ENCODE peak calls at places on chromosomes 11 and 22, in seven cellular contexts. N, G, X, A, D, C and Y are unnamed samples.

GRCh38 chr11:64122411-64123101 is 43.4 kb downstream of the MACROD1 start:
- DNase-seq in N (no peak), G (no peak), X (no peak), A (no peak), D (no peak), C (no peak), Y (no peak)

GRCh38 chr11:35234836-35235235 is 95.9 kb downstream of the CD44 start:
- DNase-seq in N (no peak), G (no peak), X (no peak), A (no peak), D (no peak), C (no peak), Y (no peak)

GRCh38 chr11:45250035-45250693 is 36.0 kb downstream of the SYT13 start:
- DNase-seq in N (no peak), G (no peak), X (peak), A (no peak), D (no peak), C (no peak), Y (peak)

GRCh38 chr11:92035488-92035887 is 189.1 kb upstream of the FAT3 start:
- DNase-seq in N (no peak), G (no peak), X (no peak), A (no peak), D (no peak), C (no peak), Y (no peak)

GRCh38 chr11:93000511-93001476 is 31.3 kb downstream of the MTNR1B start:
- DNase-seq in N (peak), G (peak), X (no peak), A (peak), D (peak), C (no peak), Y (no peak)

GRCh38 chr11:88337342-88338222 is at the start of gene CTSC:
- DNase-seq in N (peak), G (peak), X (no peak), A (peak), D (peak), C (peak), Y (peak)

GRCh38 chr11:10930961-10931760 is 73.3 kb upstream of the ZBED5 start:
- DNase-seq in N (peak), G (no peak), X (no peak), A (peak), D (no peak), C (peak), Y (no peak)

GRCh38 chr11:134372961-134373360 is 39.1 kb downstream of the B3GAT1 start:
- DNase-seq in N (no peak), G (no peak), X (no peak), A (no peak), D (no peak), C (no peak), Y (peak)

GRCh38 chr11:72562431-72562830 is 111.8 kb downstream of the PDE2A start:
- DNase-seq in N (no peak), G (no peak), X (no peak), A (no peak), D (no peak), C (no peak), Y (no peak)

GRCh38 chr11:108117746-108118371 is 3.5 kb upstream of the ACAT1 start:
- DNase-seq in N (peak), G (peak), X (no peak), A (peak), D (peak), C (no peak), Y (peak)

GRCh38 chr11:64299847-64300648 is at the start of gene CATSPERZ:
- DNase-seq in N (no peak), G (no peak), X (no peak), A (no peak), D (no peak), C (peak), Y (no peak)

GRCh38 chr11:108958446-108959123 is 293.7 kb downstream of the DDX10 start:
- DNase-seq in N (peak), G (no peak), X (no peak), A (peak), D (no peak), C (no peak), Y (no peak)

GRCh38 chr22:36194971-36195370 is 6.6 kb downstream of the APOL4 start:
- DNase-seq in N (peak), G (peak), X (no peak), A (peak), D (peak), C (peak), Y (no peak)

GRCh38 chr11:23124996-23125395 is 264.7 kb upstream of the CCDC179 start:
- DNase-seq in N (no peak), G (peak), X (no peak), A (no peak), D (no peak), C (no peak), Y (no peak)

GRCh38 chr11:65396769-65397745 is 10.6 kb downstream of the FRMD8 start:
- DNase-seq in N (no peak), G (no peak), X (no peak), A (no peak), D (no peak), C (no peak), Y (no peak)

GRCh38 chr11:124644426-124645280 is 22.0 kb downstream of the TBRG1 start:
- DNase-seq in N (peak), G (peak), X (no peak), A (peak), D (peak), C (peak), Y (peak)

GRCh38 chr11:14892036-14892556 is at the start of gene CYP2R1:
- DNase-seq in N (peak), G (peak), X (peak), A (peak), D (peak), C (peak), Y (peak)

GRCh38 chr11:23021287-23021863 is 161.1 kb upstream of the CCDC179 start:
- DNase-seq in N (peak), G (peak), X (no peak), A (peak), D (no peak), C (no peak), Y (peak)

GRCh38 chr22:19375435-19375834 is 56.1 kb downstream of the HIRA start:
- DNase-seq in N (no peak), G (no peak), X (no peak), A (no peak), D (no peak), C (no peak), Y (no peak)

GRCh38 chr22:44160416-44160815 is 20.3 kb upstream of the PARVG start:
- DNase-seq in N (no peak), G (no peak), X (no peak), A (no peak), D (no peak), C (no peak), Y (no peak)

GRCh38 chr22:35627267-35628041 is 10.3 kb upstream of the MB start:
- DNase-seq in N (no peak), G (peak), X (no peak), A (peak), D (peak), C (peak), Y (peak)

GRCh38 chr11:104120493-104121200 is 43.3 kb downstream of the PDGFD start:
- DNase-seq in N (no peak), G (no peak), X (no peak), A (no peak), D (no peak), C (no peak), Y (no peak)

GRCh38 chr11:112958670-112959069 is 2.5 kb upstream of the NCAM1 start:
- DNase-seq in N (no peak), G (no peak), X (no peak), A (no peak), D (no peak), C (no peak), Y (no peak)

GRCh38 chr11:129590030-129590752 is 214.5 kb downstream of the BARX2 start:
- DNase-seq in N (no peak), G (no peak), X (no peak), A (no peak), D (no peak), C (no peak), Y (no peak)

GRCh38 chr22:39282642-39283311 is 36.6 kb downstream of the RPL3 start:
- DNase-seq in N (peak), G (no peak), X (no peak), A (no peak), D (no peak), C (no peak), Y (no peak)

GRCh38 chr11:72238040-72238450 is 5.9 kb downstream of the PHOX2A start:
- DNase-seq in N (peak), G (peak), X (no peak), A (peak), D (peak), C (peak), Y (no peak)

GRCh38 chr11:77172666-77172982 is 44.6 kb downstream of the MYO7A start:
- DNase-seq in N (no peak), G (peak), X (no peak), A (peak), D (no peak), C (no peak), Y (no peak)

GRCh38 chr11:66859686-66860448 is 3.0 kb downstream of the LRFN4 start:
- DNase-seq in N (no peak), G (no peak), X (no peak), A (no peak), D (no peak), C (no peak), Y (no peak)

GRCh38 chr11:2911088-2912037 is 17.9 kb downstream of the PHLDA2 start:
- DNase-seq in N (no peak), G (no peak), X (no peak), A (peak), D (no peak), C (no peak), Y (peak)

GRCh38 chr11:128205796-128206195 is 381.6 kb downstream of the ETS1 start:
- DNase-seq in N (no peak), G (no peak), X (no peak), A (no peak), D (no peak), C (no peak), Y (no peak)
- TF ChIP-seq JUND in N (no peak), G (no peak), X (no peak), A (no peak), D (no peak), C (no peak), Y (no peak)

GRCh38 chr22:20503816-20504215 is 3.6 kb upstream of the MED15 start:
- DNase-seq in N (no peak), G (no peak), X (no peak), A (no peak), D (no peak), C (no peak), Y (no peak)
- TF ChIP-seq JUND in N (no peak), G (no peak), X (no peak), A (no peak), D (no peak), C (no peak), Y (no peak)

DNA sequence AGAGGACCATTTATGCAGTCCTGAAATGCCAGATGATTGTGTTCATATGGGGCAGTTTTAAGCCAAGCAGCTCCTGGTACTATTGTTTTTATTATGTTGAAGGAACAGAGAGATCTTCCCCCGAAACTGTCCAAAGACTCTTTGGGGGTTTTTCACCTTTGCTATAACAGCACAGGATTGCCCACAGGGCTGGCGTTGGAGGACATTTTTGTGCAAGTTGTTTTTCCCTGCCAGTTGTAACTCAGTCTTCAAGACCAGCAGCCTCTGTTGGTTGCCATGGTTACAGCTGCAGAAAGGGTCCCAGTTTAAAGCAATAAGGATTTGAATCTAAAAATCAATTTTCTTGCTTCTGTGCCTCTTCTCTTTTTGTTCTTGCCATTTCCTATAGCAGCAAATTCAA is 45.4 kb upstream of the YWHAH start:
- DNase-seq in N (no peak), G (no peak), X (no peak), A (peak), D (no peak), C (no peak), Y (no peak)
- TF ChIP-seq JUND in N (no peak), G (no peak), X (no peak), A (no peak), D (no peak), C (no peak), Y (no peak)

GRCh38 chr11:78202733-78203167 is 14.0 kb downstream of the USP35 start:
- DNase-seq in N (no peak), G (peak), X (no peak), A (no peak), D (no peak), C (no peak), Y (no peak)
- TF ChIP-seq JUND in N (no peak), G (no peak), X (no peak), A (no peak), D (no peak), C (no peak), Y (no peak)

GRCh38 chr11:12599408-12600143 is 74.6 kb upstream of the TEAD1 start:
- DNase-seq in N (peak), G (peak), X (peak), A (no peak), D (peak), C (peak), Y (no peak)
- TF ChIP-seq JUND in N (no peak), G (peak), X (no peak), A (no peak), D (no peak), C (no peak), Y (no peak)

GRCh38 chr11:68436162-68436888 is 24.2 kb upstream of the PPP6R3 start:
- DNase-seq in N (no peak), G (no peak), X (no peak), A (no peak), D (no peak), C (no peak), Y (no peak)

GRCh38 chr11:68439355-68440065 is 21.0 kb upstream of the PPP6R3 start:
- DNase-seq in N (peak), G (no peak), X (no peak), A (no peak), D (no peak), C (peak), Y (no peak)

GRCh38 chr11:68437927-68438657 is 22.5 kb upstream of the PPP6R3 start:
- DNase-seq in N (no peak), G (no peak), X (no peak), A (no peak), D (no peak), C (no peak), Y (no peak)

GRCh38 chr11:68438658-68439259 is 21.8 kb upstream of the PPP6R3 start:
- DNase-seq in N (no peak), G (no peak), X (no peak), A (no peak), D (no peak), C (no peak), Y (no peak)

GRCh38 chr11:68436985-68437926 is 23.3 kb upstream of the PPP6R3 start:
- DNase-seq in N (peak), G (no peak), X (no peak), A (no peak), D (no peak), C (no peak), Y (no peak)
- TF ChIP-seq JUND in N (peak), G (no peak), X (no peak), A (no peak), D (no peak), C (no peak), Y (no peak)

GRCh38 chr22:33330534-33330933 is 272.4 kb upstream of the SYN3 start:
- DNase-seq in N (no peak), G (no peak), X (no peak), A (no peak), D (no peak), C (no peak), Y (no peak)

GRCh38 chr22:33327348-33327860 is 269.2 kb upstream of the SYN3 start:
- DNase-seq in N (no peak), G (no peak), X (no peak), A (no peak), D (no peak), C (no peak), Y (no peak)

GRCh38 chr22:33329398-33329797 is 271.2 kb upstream of the SYN3 start:
- DNase-seq in N (no peak), G (peak), X (no peak), A (no peak), D (no peak), C (no peak), Y (no peak)

GRCh38 chr22:33326540-33327295 is 268.5 kb upstream of the SYN3 start:
- DNase-seq in N (no peak), G (no peak), X (no peak), A (no peak), D (no peak), C (no peak), Y (no peak)

GRCh38 chr22:33328789-33329296 is 270.7 kb upstream of the SYN3 start:
- DNase-seq in N (no peak), G (peak), X (no peak), A (no peak), D (no peak), C (no peak), Y (no peak)
- TF ChIP-seq JUND in N (no peak), G (no peak), X (no peak), A (no peak), D (no peak), C (no peak), Y (no peak)

DNA sequence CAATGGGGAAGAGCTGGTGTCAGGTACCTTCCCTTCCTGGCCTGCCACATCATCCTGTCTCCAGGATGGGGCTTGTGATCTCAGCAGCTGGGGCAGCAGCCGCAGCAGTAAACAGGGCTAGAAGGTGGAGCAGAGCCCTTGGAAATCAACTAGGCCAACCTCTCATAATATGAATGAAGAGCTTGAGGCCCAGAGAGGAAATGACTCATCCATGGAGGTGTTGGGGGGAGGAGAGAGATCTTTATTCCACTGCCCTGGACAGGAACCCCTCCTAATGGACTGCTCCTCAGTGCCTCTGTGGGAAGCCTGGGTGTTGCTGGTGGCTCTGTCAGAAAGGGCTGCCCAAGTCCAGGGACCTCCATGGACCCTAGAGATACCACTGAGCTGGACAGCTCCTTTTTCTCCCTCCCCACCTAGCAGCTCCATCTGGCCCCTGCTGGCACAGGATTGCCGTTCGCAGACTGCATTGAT is 111.8 kb downstream of the OSBP2 start:
- DNase-seq in N (peak), G (peak), X (no peak), A (no peak), D (peak), C (peak), Y (no peak)
- TF ChIP-seq JUND in N (peak), G (no peak), X (no peak), A (peak), D (peak), C (peak), Y (no peak)

GRCh38 chr11:122032317-122032716 is 83.7 kb downstream of the BLID start:
- DNase-seq in N (no peak), G (no peak), X (no peak), A (no peak), D (no peak), C (no peak), Y (no peak)
- TF ChIP-seq JUND in N (no peak), G (no peak), X (no peak), A (no peak), D (no peak), C (no peak), Y (no peak)